ENCODE peak calls at places on chromosomes 7 and 10, in ten cellular contexts. W, P, M, X, D, Q, Z, G, I and O are unnamed samples.

GRCh38 chr10:122363722-122364463 is 10.6 kb upstream of the PLEKHA1 start:
- DNase-seq in D (no peak), Z (no peak), G (no peak), P (no peak), Q (no peak), M (no peak), I (no peak), X (no peak), W (no peak), O (no peak)

GRCh38 chr7:82700739-82701138 is 257.2 kb upstream of the CACNA2D1 start:
- DNase-seq in D (no peak), X (no peak), Z (no peak), I (no peak), G (no peak), M (no peak), Q (no peak), W (no peak), P (no peak), O (no peak)

GRCh38 chr10:74662635-74663034 is 163.8 kb upstream of the KAT6B start:
- DNase-seq in I (no peak), M (no peak), Q (no peak), D (no peak), W (no peak), P (no peak), Z (no peak), X (no peak), G (no peak), O (no peak)

GRCh38 chr10:79379512-79380124 is 32.3 kb downstream of the PPIF start:
- DNase-seq in Z (no peak), I (no peak), P (no peak), W (no peak), D (no peak), G (no peak), X (no peak), M (no peak), Q (no peak), O (no peak)

GRCh38 chr7:2979276-2979675 is 64.4 kb downstream of the CARD11 start:
- DNase-seq in W (no peak), I (no peak), G (no peak), Q (no peak), D (no peak), Z (no peak), M (no peak), X (no peak), P (no peak), O (no peak)

GRCh38 chr10:34745244-34745643 is 69.9 kb downstream of the PARD3 start:
- DNase-seq in Z (no peak), G (no peak), P (no peak), X (no peak), I (no peak), Q (no peak), D (no peak), M (no peak), W (no peak), O (no peak)

GRCh38 chr10:91036807-91037405 is 116.0 kb upstream of the ANKRD1 start:
- DNase-seq in P (no peak), G (no peak), M (no peak), D (no peak), Q (no peak), W (no peak), Z (no peak), X (no peak), I (no peak), O (no peak)

GRCh38 chr7:132312531-132313070 is 263.7 kb downstream of the PLXNA4 start:
- DNase-seq in D (no peak), M (no peak), I (no peak), P (no peak), Q (no peak), G (no peak), W (no peak), Z (no peak), X (no peak), O (no peak)

GRCh38 chr10:99859585-99859984 is 77.1 kb downstream of the ABCC2 start:
- DNase-seq in W (peak; percentile 41), Z (no peak), Q (no peak), M (no peak), G (no peak), D (no peak), P (no peak), X (no peak), I (no peak), O (no peak)

GRCh38 chr10:43040482-43041256 is 36.2 kb upstream of the RET start:
- DNase-seq in Q (no peak), G (no peak), X (no peak), Z (no peak), I (no peak), P (no peak), M (no peak), D (no peak), W (no peak), O (no peak)

GRCh38 chr10:15571570-15571969 is 148.2 kb downstream of the ITGA8 start:
- DNase-seq in G (peak; percentile 1), X (no peak), D (no peak), Z (no peak), I (no peak), W (no peak), P (peak; percentile 1), Q (no peak), M (no peak), O (no peak)